ENCODE peak calls at places on chromosome 19, in nine cellular contexts. U is keratinocyte, K is heart right ventricle, Y is lung, P is mesendoderm, J is ovary, F is colonic mucosa, A is pancreas, G is ascending aorta. I is an unnamed sample.

GRCh38 chr19:8877854-8878705 is 45.9 kb downstream of the MBD3L1 start:
- DNase-seq in Y (no peak), A (no peak), F (no peak), K (no peak), P (no peak), J (no peak), U (no peak), G (no peak), I (no peak)

GRCh38 chr19:49916839-49917733 is 11.9 kb upstream of the ATF5 start:
- DNase-seq in F (no peak), P (peak; percentile 62), U (no peak), K (no peak), G (no peak), J (no peak), Y (no peak), A (no peak), I (no peak)

GRCh38 chr19:12052571-12053169 is at the start of gene ZNF878:
- DNase-seq in Y (peak; percentile 92), J (peak; percentile 87), G (peak; percentile 93), K (peak; percentile 89), A (peak; percentile 97), U (no peak), P (peak; percentile 99), F (peak; percentile 98), I (peak; percentile 95)

GRCh38 chr19:50478901-50479715 is 2.5 kb upstream of the GARIN5A start:
- DNase-seq in J (no peak), G (no peak), A (no peak), Y (no peak), U (no peak), F (no peak), P (peak; percentile 79), K (no peak), I (no peak)

GRCh38 chr19:13102666-13103584 is at the start of gene LYL1:
- DNase-seq in F (peak; percentile 75), G (peak; percentile 88), K (peak; percentile 91), P (peak; percentile 89), U (no peak), A (peak; percentile 65), J (peak; percentile 84), Y (peak; percentile 77), I (no peak)

GRCh38 chr19:37982655-37983054 is 75.6 kb downstream of the SIPA1L3 start:
- DNase-seq in Y (no peak), F (no peak), A (no peak), J (no peak), G (no peak), K (no peak), P (no peak), U (no peak), I (no peak)

GRCh38 chr19:12885749-12886706 is 973 bp downstream of the KLF1 start:
- DNase-seq in G (no peak), Y (no peak), P (peak; percentile 88), K (no peak), A (no peak), F (no peak), U (no peak), J (no peak), I (no peak)

GRCh38 chr19:45676851-45677263 is 8.8 kb downstream of the GIPR start:
- DNase-seq in G (no peak), P (peak; percentile 21), K (no peak), A (peak; percentile 60), J (no peak), Y (peak; percentile 33), U (no peak), F (peak; percentile 37), I (no peak)

GRCh38 chr19:32675720-32676185 is at the start of gene RGS9BP:
- DNase-seq in G (peak; percentile 89), K (peak; percentile 90), F (peak; percentile 86), Y (peak; percentile 79), P (peak; percentile 49), J (peak; percentile 82), U (no peak), A (peak; percentile 79), I (no peak)

GRCh38 chr19:1125601-1126533 is 22.1 kb downstream of the GPX4 start:
- DNase-seq in A (no peak), P (no peak), Y (no peak), K (no peak), G (no peak), U (no peak), F (no peak), J (no peak), I (no peak)

GRCh38 chr19:18097993-18098890 is 664 bp downstream of the MAST3 start:
- DNase-seq in P (no peak), Y (no peak), F (no peak), A (no peak), U (no peak), K (no peak), J (no peak), G (no peak), I (no peak)

GRCh38 chr19:14968247-14968646 is 11.4 kb downstream of the SLC1A6 start:
- DNase-seq in G (peak; percentile 49), Y (no peak), U (no peak), F (no peak), J (no peak), A (no peak), K (no peak), P (no peak), I (no peak)

GRCh38 chr19:18233224-18233825 is 7.1 kb upstream of the PDE4C start:
- DNase-seq in G (no peak), F (peak; percentile 52), A (no peak), U (no peak), P (no peak), K (peak; percentile 50), Y (no peak), J (peak; percentile 57), I (no peak)

GRCh38 chr19:28245937-28246336 is 967.0 kb downstream of the UQCRFS1 start:
- DNase-seq in G (no peak), P (no peak), J (no peak), Y (no peak), U (no peak), F (no peak), A (no peak), K (no peak), I (no peak)

GRCh38 chr19:10514211-10515145 is 2.8 kb downstream of the S1PR5 start:
- DNase-seq in K (no peak), Y (no peak), P (no peak), F (no peak), A (no peak), U (no peak), J (no peak), G (no peak), I (no peak)

GRCh38 chr19:39390759-39391592 is at the start of the genes MED29 and PAF1:
- DNase-seq in U (peak; percentile 99), A (peak; percentile 99), F (peak; percentile 99), G (peak; percentile 99), P (peak; percentile 100), Y (peak; percentile 98), J (peak; percentile 96), K (peak; percentile 94), I (peak; percentile 99)

GRCh38 chr19:19822148-19822429 is 539 bp upstream of the ZNF506 start:
- DNase-seq in G (no peak), P (no peak), Y (no peak), F (no peak), A (peak; percentile 22), K (no peak), J (peak; percentile 35), U (no peak), I (no peak)

GRCh38 chr19:19817357-19817756 is 4.2 kb downstream of the ZNF506 start:
- DNase-seq in G (no peak), Y (no peak), U (no peak), P (peak; percentile 3), A (no peak), F (no peak), K (no peak), J (no peak), I (no peak)

GRCh38 chr19:19820774-19821315 is 705 bp downstream of the ZNF506 start:
- DNase-seq in K (no peak), Y (no peak), J (peak; percentile 26), G (no peak), F (no peak), U (no peak), A (no peak), P (peak; percentile 4), I (no peak)

GRCh38 chr19:19821366-19822147 is at the start of gene ZNF506:
- DNase-seq in Y (peak; percentile 97), F (peak; percentile 99), K (peak; percentile 98), P (peak; percentile 99), J (peak; percentile 99), G (peak; percentile 99), U (peak; percentile 71), A (peak; percentile 99), I (peak; percentile 82)

GRCh38 chr19:19816679-19817078 is 4.9 kb downstream of the ZNF506 start:
- DNase-seq in J (no peak), Y (no peak), F (no peak), U (no peak), K (peak; percentile 49), G (no peak), P (peak; percentile 17), A (no peak), I (no peak)
- H3K27ac ChIP-seq in J (no peak overlapping the region), Y (no peak overlapping the region), F (no peak overlapping the region), U (no peak overlapping the region), K (no peak overlapping the region), G (no peak overlapping the region), P (no peak overlapping the region), A (no peak overlapping the region), I (no peak overlapping the region)

GRCh38 chr19:5811117-5811516 is 6.2 kb downstream of the NRTN start:
- DNase-seq in A (no peak), P (no peak), Y (no peak), U (no peak), G (no peak), K (no peak), F (no peak), J (no peak), I (no peak)
- H3K4me1 ChIP-seq in A (no peaks in the 10 kb centered on the region), P (no peaks in the 10 kb centered on the region), Y (no peaks in the 10 kb centered on the region), U (no peaks in the 10 kb centered on the region), G (no peaks in the 10 kb centered on the region), K (no peaks in the 10 kb centered on the region), F (no peaks in the 10 kb centered on the region), J (no peaks in the 10 kb centered on the region), I (no peaks in the 10 kb centered on the region)

DNA sequence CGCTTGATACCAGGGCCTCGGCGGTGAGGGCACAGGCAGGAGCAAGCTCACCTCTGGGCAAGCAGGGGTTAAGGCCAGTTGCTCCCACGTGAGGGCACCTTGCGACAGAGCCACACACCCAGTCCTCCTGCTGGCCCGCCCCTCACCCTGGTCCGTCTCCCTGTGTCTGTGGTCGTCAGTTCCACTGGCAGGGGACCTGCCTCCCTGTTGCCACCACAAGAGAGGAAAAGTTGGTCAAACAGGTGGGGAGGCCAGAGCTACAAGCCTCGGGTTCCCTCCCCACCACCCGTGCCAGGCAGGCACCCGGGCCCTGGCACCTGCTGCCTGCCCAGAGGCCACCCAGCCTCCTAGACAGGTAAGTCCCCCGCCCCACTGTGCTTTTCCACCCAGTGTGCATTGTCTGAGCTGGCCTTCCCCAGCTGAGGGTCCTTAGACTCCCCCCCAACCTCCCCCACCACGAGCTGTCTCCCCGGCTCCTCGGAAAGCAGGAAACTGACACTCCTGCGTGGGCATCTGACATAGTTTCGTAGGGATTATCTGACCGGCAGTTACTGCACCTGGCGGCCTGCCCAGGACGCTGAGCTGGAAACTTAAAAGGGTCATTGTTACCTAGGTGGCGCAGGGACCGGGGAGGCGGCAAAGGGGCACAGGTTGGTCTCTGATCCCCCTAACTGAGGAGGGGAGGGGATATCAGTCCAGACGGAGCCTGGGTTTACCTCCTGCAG is at the start of gene TJP3:
- DNase-seq in Y (peak; percentile 80), F (peak; percentile 89), A (peak; percentile 72), U (no peak), P (no peak), K (peak; percentile 45), G (no peak), J (no peak), I (no peak)
- H3K4me3 ChIP-seq in Y (peak within 1 kb of the TSS; percentile 32), F (peak within 1 kb of the TSS; percentile 44), A (peak within 1 kb of the TSS; percentile 7), U (no peak within 1 kb of the TSS), P (no peak within 1 kb of the TSS), K (no peak within 1 kb of the TSS), G (no peak within 1 kb of the TSS), J (peak within 1 kb of the TSS; percentile 16), I (no peak within 1 kb of the TSS)

GRCh38 chr19:35011737-35012682 is 11.9 kb downstream of the GRAMD1A start:
- DNase-seq in K (no peak), P (no peak), J (no peak), U (no peak), F (no peak), Y (no peak), A (no peak), G (no peak), I (no peak)
- H3K27ac ChIP-seq in K (no peak overlapping the region), P (no peak overlapping the region), J (no peak overlapping the region), U (no peak overlapping the region), F (no peak overlapping the region), Y (peak overlapping the region; percentile 28), A (no peak overlapping the region), G (no peak overlapping the region), I (no peak overlapping the region)

I was measured in iPS DF 6.9.